ENCODE peak calls at places on chromosome 3, in six cellular contexts. I is G401, X is DMS 273 treated with DMSO at 0.1 percent for 48 hours, W is neural progenitor cell, N is esophagus squamous epithelium, B is AG04450. H is an unnamed sample.

GRCh38 chr3:34254285-34254684 is 455.9 kb downstream of the PDCD6IP start:
- DNase-seq in I (no peak), X (no peak), W (peak; percentile 58), N (no peak), B (no peak), H (no peak)

GRCh38 chr3:126270145-126270811 is 86.9 kb downstream of the KLF15 start:
- DNase-seq in I (peak; percentile 33), X (no peak), W (no peak), N (no peak), B (no peak), H (no peak)

GRCh38 chr3:229262-229661 is 32.7 kb downstream of the CHL1 start:
- DNase-seq in I (no peak), X (no peak), W (no peak), N (no peak), B (no peak), H (no peak)

GRCh38 chr3:158260392-158260791 is 150.5 kb downstream of the RSRC1 start:
- DNase-seq in I (no peak), X (no peak), W (no peak), N (no peak), B (no peak), H (no peak)

GRCh38 chr3:14605070-14605469 is 46.5 kb upstream of the CCDC174 start:
- DNase-seq in I (no peak), X (no peak), W (no peak), N (no peak), B (no peak), H (no peak)

GRCh38 chr3:50559702-50560101 is 7.8 kb downstream of the C3orf18 start:
- DNase-seq in I (peak; percentile 48), X (no peak), W (no peak), N (no peak), B (no peak), H (no peak)

GRCh38 chr3:115989927-115990326 is 366.6 kb downstream of the GAP43 start:
- DNase-seq in I (no peak), X (no peak), W (no peak), N (no peak), B (peak; percentile 36), H (peak; percentile 55)

GRCh38 chr3:51722362-51722761 is 15.5 kb downstream of the GRM2 start:
- DNase-seq in I (no peak), X (no peak), W (no peak), N (no peak), B (no peak), H (no peak)

H was measured in brain microvascular endothelial cell.